ENCODE peak calls at places on chromosomes 6 and 20, in five cellular contexts. P is lower leg skin, I is hepatic stellate cell, E is sigmoid colon, F is HS-5. X is an unnamed sample.

GRCh38 chr6:4017847-4018193 is 61.1 kb downstream of the FAM217A start:
- DNase-seq in F (no peak), E (no peak), P (no peak), I (no peak), X (no peak)

GRCh38 chr6:53294611-53295010 is 54.1 kb downstream of the ELOVL5 start:
- DNase-seq in F (no peak), I (no peak), E (no peak), P (no peak), X (no peak)

GRCh38 chr6:13767121-13767794 is 47.1 kb downstream of the MCUR1 start:
- DNase-seq in F (no peak), I (peak; percentile 51), E (peak; percentile 89), P (peak; percentile 92), X (peak; percentile 26)

GRCh38 chr6:38755207-38755606 is 40.1 kb downstream of the DNAH8 start:
- DNase-seq in E (no peak), I (no peak), F (no peak), P (no peak), X (no peak)

GRCh38 chr20:3177746-3178477 is 4.6 kb upstream of the LZTS3 start:
- DNase-seq in I (no peak), F (no peak), E (peak; percentile 45), P (no peak), X (no peak)

GRCh38 chr6:33987531-33988021 is 158.3 kb downstream of the GRM4 start:
- DNase-seq in P (peak; percentile 60), E (no peak), F (no peak), I (no peak), X (no peak)

GRCh38 chr6:107533415-107534059 is 43.6 kb downstream of the SOBP start:
- DNase-seq in I (no peak), F (no peak), P (no peak), E (no peak), X (no peak)

GRCh38 chr20:1094706-1095220 is 23.6 kb upstream of the PSMF1 start:
- DNase-seq in P (no peak), F (no peak), I (no peak), E (no peak), X (no peak)

GRCh38 chr6:40293824-40294188 is 293.4 kb downstream of the LRFN2 start:
- DNase-seq in F (no peak), P (no peak), E (no peak), I (no peak), X (no peak)

GRCh38 chr6:135434095-135434494 is 63.4 kb downstream of the AHI1 start:
- DNase-seq in E (no peak), I (no peak), F (no peak), P (no peak), X (no peak)

GRCh38 chr20:25543068-25543467 is 42.3 kb downstream of the NINL start:
- DNase-seq in E (no peak), P (peak; percentile 61), F (peak; percentile 26), I (no peak), X (no peak)

GRCh38 chr6:84441456-84441855 is 214.0 kb upstream of the CEP162 start:
- DNase-seq in P (no peak), E (no peak), I (no peak), F (no peak), X (no peak)

GRCh38 chr6:139515511-139515910 is 141.1 kb upstream of the CITED2 start:
- DNase-seq in F (no peak), I (peak; percentile 27), P (no peak), E (no peak), X (no peak)

GRCh38 chr6:74715362-74716068 is 490.3 kb downstream of the COL12A1 start:
- DNase-seq in I (no peak), F (peak; percentile 44), P (no peak), E (no peak), X (no peak)

GRCh38 chr6:42104807-42105713 is 37.4 kb downstream of the C6orf132 start:
- DNase-seq in F (no peak), E (no peak), I (no peak), P (no peak), X (no peak)

GRCh38 chr20:47146703-47147102 is 209.8 kb downstream of the ZMYND8 start:
- DNase-seq in I (peak; percentile 38), E (no peak), F (peak; percentile 49), P (no peak), X (no peak)

GRCh38 chr6:31710490-31711219 is 4.0 kb downstream of the LY6G6F start:
- DNase-seq in I (no peak), E (no peak), P (no peak), F (no peak), X (no peak)

GRCh38 chr20:24470031-24470781 is 777 bp downstream of the SYNDIG1 start:
- DNase-seq in E (peak; percentile 55), P (no peak), I (no peak), F (no peak), X (no peak)

GRCh38 chr6:2471474-2471873 is 226.1 kb upstream of the GMDS start:
- DNase-seq in I (no peak), E (no peak), F (no peak), P (no peak), X (no peak)

GRCh38 chr6:147615659-147616456 is 107.4 kb downstream of the SAMD5 start:
- DNase-seq in I (no peak), E (no peak), P (no peak), F (no peak), X (no peak)

GRCh38 chr6:89695667-89696066 is 57.1 kb upstream of the LYRM2 start:
- DNase-seq in P (no peak), I (no peak), F (no peak), E (no peak), X (no peak)